ENCODE peak calls at places on chromosomes 11 and 22, in ten cellular contexts. One of them, this sample, is unnamed.

GRCh38 chr11:36289226-36289852 is at the start of gene COMMD9:
- DNase-seq in breast epithelium: peak; percentile 94
- DNase-seq in LHCN-M2: peak; percentile 87
- DNase-seq in activated CD8-positive, alpha-beta memory T cell treated with anti-CD3 and anti-CD28 coated beads, Interleukin-2, amount 50 U/mL, for 48 hours: peak; percentile 95
- DNase-seq in nephron progenitor cell: peak; percentile 92
- DNase-seq in KG1: peak; percentile 77
- DNase-seq in ecto neural progenitor cell: peak; percentile 98
- DNase-seq in A549: peak; percentile 94
- DNase-seq in GM06990: peak; percentile 90
- DNase-seq in GM12891: peak; percentile 80
- DNase-seq in this sample: peak; percentile 88

GRCh38 chr11:65861165-65861505 is 902 bp downstream of the MUS81 start:
- DNase-seq in breast epithelium: no peak
- DNase-seq in nephron progenitor cell: no peak
- DNase-seq in activated CD8-positive, alpha-beta memory T cell treated with anti-CD3 and anti-CD28 coated beads, Interleukin-2, amount 50 U/mL, for 48 hours: no peak
- DNase-seq in KG1: no peak
- DNase-seq in LHCN-M2: no peak
- DNase-seq in ecto neural progenitor cell: no peak
- DNase-seq in GM06990: no peak
- DNase-seq in GM12891: no peak
- DNase-seq in A549: no peak
- DNase-seq in this sample: no peak

GRCh38 chr11:64220271-64220670 is 5.7 kb downstream of the TRPT1 start:
- DNase-seq in GM06990: no peak
- DNase-seq in GM12891: no peak
- DNase-seq in breast epithelium: no peak
- DNase-seq in LHCN-M2: no peak
- DNase-seq in nephron progenitor cell: no peak
- DNase-seq in KG1: no peak
- DNase-seq in activated CD8-positive, alpha-beta memory T cell treated with anti-CD3 and anti-CD28 coated beads, Interleukin-2, amount 50 U/mL, for 48 hours: no peak
- DNase-seq in A549: no peak
- DNase-seq in ecto neural progenitor cell: no peak
- DNase-seq in this sample: no peak

GRCh38 chr22:19874307-19875060 is 19.8 kb upstream of the GNB1L start:
- DNase-seq in LHCN-M2: peak; percentile 68
- DNase-seq in GM06990: peak; percentile 10
- DNase-seq in GM12891: peak; percentile 15
- DNase-seq in ecto neural progenitor cell: peak; percentile 82
- DNase-seq in breast epithelium: no peak
- DNase-seq in activated CD8-positive, alpha-beta memory T cell treated with anti-CD3 and anti-CD28 coated beads, Interleukin-2, amount 50 U/mL, for 48 hours: peak; percentile 61
- DNase-seq in nephron progenitor cell: peak; percentile 10
- DNase-seq in A549: no peak
- DNase-seq in KG1: no peak
- DNase-seq in this sample: peak; percentile 28

GRCh38 chr11:118682372-118682771 is 2.9 kb upstream of the TREH start:
- DNase-seq in activated CD8-positive, alpha-beta memory T cell treated with anti-CD3 and anti-CD28 coated beads, Interleukin-2, amount 50 U/mL, for 48 hours: no peak
- DNase-seq in A549: no peak
- DNase-seq in KG1: no peak
- DNase-seq in GM06990: no peak
- DNase-seq in nephron progenitor cell: no peak
- DNase-seq in ecto neural progenitor cell: no peak
- DNase-seq in LHCN-M2: no peak
- DNase-seq in GM12891: no peak
- DNase-seq in breast epithelium: no peak
- DNase-seq in this sample: no peak

GRCh38 chr11:121929581-121929980 is 186.4 kb downstream of the BLID start:
- DNase-seq in LHCN-M2: peak; percentile 69
- DNase-seq in nephron progenitor cell: peak; percentile 48
- DNase-seq in KG1: no peak
- DNase-seq in GM06990: no peak
- DNase-seq in A549: no peak
- DNase-seq in GM12891: no peak
- DNase-seq in activated CD8-positive, alpha-beta memory T cell treated with anti-CD3 and anti-CD28 coated beads, Interleukin-2, amount 50 U/mL, for 48 hours: no peak
- DNase-seq in breast epithelium: no peak
- DNase-seq in ecto neural progenitor cell: peak; percentile 62
- DNase-seq in this sample: peak; percentile 68

GRCh38 chr11:103920449-103920848 is 116.0 kb upstream of the DDI1 start:
- DNase-seq in GM12891: no peak
- DNase-seq in nephron progenitor cell: no peak
- DNase-seq in breast epithelium: no peak
- DNase-seq in LHCN-M2: no peak
- DNase-seq in KG1: no peak
- DNase-seq in ecto neural progenitor cell: no peak
- DNase-seq in A549: no peak
- DNase-seq in GM06990: no peak
- DNase-seq in activated CD8-positive, alpha-beta memory T cell treated with anti-CD3 and anti-CD28 coated beads, Interleukin-2, amount 50 U/mL, for 48 hours: no peak
- DNase-seq in this sample: peak; percentile 36

GRCh38 chr11:81673001-81673400 is 1060.7 kb downstream of the FAM181B start:
- DNase-seq in A549: no peak
- DNase-seq in LHCN-M2: no peak
- DNase-seq in GM12891: no peak
- DNase-seq in KG1: no peak
- DNase-seq in nephron progenitor cell: no peak
- DNase-seq in GM06990: no peak
- DNase-seq in activated CD8-positive, alpha-beta memory T cell treated with anti-CD3 and anti-CD28 coated beads, Interleukin-2, amount 50 U/mL, for 48 hours: no peak
- DNase-seq in breast epithelium: no peak
- DNase-seq in ecto neural progenitor cell: no peak
- DNase-seq in this sample: peak; percentile 11

GRCh38 chr22:18114976-18115652 is 4.5 kb downstream of the TUBA8 start:
- DNase-seq in GM06990: no peak
- DNase-seq in activated CD8-positive, alpha-beta memory T cell treated with anti-CD3 and anti-CD28 coated beads, Interleukin-2, amount 50 U/mL, for 48 hours: no peak
- DNase-seq in A549: no peak
- DNase-seq in breast epithelium: no peak
- DNase-seq in GM12891: no peak
- DNase-seq in LHCN-M2: no peak
- DNase-seq in ecto neural progenitor cell: no peak
- DNase-seq in KG1: no peak
- DNase-seq in nephron progenitor cell: no peak
- DNase-seq in this sample: no peak

GRCh38 chr11:69526453-69526810 is 45.0 kb downstream of the LINC01488 start:
- DNase-seq in nephron progenitor cell: no peak
- DNase-seq in LHCN-M2: no peak
- DNase-seq in GM12891: no peak
- DNase-seq in activated CD8-positive, alpha-beta memory T cell treated with anti-CD3 and anti-CD28 coated beads, Interleukin-2, amount 50 U/mL, for 48 hours: no peak
- DNase-seq in KG1: no peak
- DNase-seq in breast epithelium: no peak
- DNase-seq in ecto neural progenitor cell: no peak
- DNase-seq in A549: no peak
- DNase-seq in GM06990: no peak
- DNase-seq in this sample: no peak

GRCh38 chr11:2912498-2912897 is 16.7 kb downstream of the PHLDA2 start:
- DNase-seq in KG1: no peak
- DNase-seq in GM06990: no peak
- DNase-seq in A549: peak; percentile 76
- DNase-seq in GM12891: no peak
- DNase-seq in nephron progenitor cell: no peak
- DNase-seq in LHCN-M2: peak; percentile 83
- DNase-seq in activated CD8-positive, alpha-beta memory T cell treated with anti-CD3 and anti-CD28 coated beads, Interleukin-2, amount 50 U/mL, for 48 hours: no peak
- DNase-seq in ecto neural progenitor cell: no peak
- DNase-seq in breast epithelium: peak; percentile 95
- DNase-seq in this sample: peak; percentile 52

GRCh38 chr11:79437981-79438630 is 2.7 kb downstream of the TENM4 start:
- DNase-seq in activated CD8-positive, alpha-beta memory T cell treated with anti-CD3 and anti-CD28 coated beads, Interleukin-2, amount 50 U/mL, for 48 hours: peak; percentile 48
- DNase-seq in breast epithelium: no peak
- DNase-seq in KG1: no peak
- DNase-seq in LHCN-M2: no peak
- DNase-seq in ecto neural progenitor cell: peak; percentile 61
- DNase-seq in nephron progenitor cell: peak; percentile 40
- DNase-seq in GM06990: peak; percentile 13
- DNase-seq in A549: no peak
- DNase-seq in GM12891: no peak
- DNase-seq in this sample: peak; percentile 78

GRCh38 chr11:122796128-122796717 is 42.1 kb upstream of the CRTAM start:
- DNase-seq in nephron progenitor cell: peak; percentile 62
- DNase-seq in A549: peak; percentile 19
- DNase-seq in breast epithelium: no peak
- DNase-seq in GM06990: no peak
- DNase-seq in ecto neural progenitor cell: peak; percentile 65
- DNase-seq in KG1: no peak
- DNase-seq in LHCN-M2: peak; percentile 23
- DNase-seq in activated CD8-positive, alpha-beta memory T cell treated with anti-CD3 and anti-CD28 coated beads, Interleukin-2, amount 50 U/mL, for 48 hours: peak; percentile 87
- DNase-seq in GM12891: peak; percentile 35
- DNase-seq in this sample: peak; percentile 24

GRCh38 chr22:28112130-28112529 is 193.1 kb upstream of the PITPNB start:
- DNase-seq in GM12891: no peak
- DNase-seq in A549: no peak
- DNase-seq in LHCN-M2: no peak
- DNase-seq in KG1: no peak
- DNase-seq in nephron progenitor cell: no peak
- DNase-seq in GM06990: no peak
- DNase-seq in breast epithelium: no peak
- DNase-seq in activated CD8-positive, alpha-beta memory T cell treated with anti-CD3 and anti-CD28 coated beads, Interleukin-2, amount 50 U/mL, for 48 hours: no peak
- DNase-seq in ecto neural progenitor cell: no peak
- DNase-seq in this sample: no peak